ENCODE peak calls at places on chromosomes 12 and 14, in four cellular contexts. I is SK-N-SH, T is WTC11, X is HepG2. P is an unnamed sample.

GRCh38 chr14:77848031-77848430 is 48.1 kb downstream of the ADCK1 start:
- DNase-seq in I (no peak), T (no peak), X (no peak), P (no peak)

GRCh38 chr12:29350080-29350479 is 30.9 kb downstream of the ERGIC2 start:
- DNase-seq in I (peak), T (no peak), X (peak), P (no peak)

GRCh38 chr14:69260979-69261605 is 1.1 kb downstream of the GALNT16 start:
- DNase-seq in I (peak), T (peak), X (no peak), P (peak)

GRCh38 chr14:52189330-52189729 is 78.2 kb upstream of the PTGDR start:
- DNase-seq in I (no peak), T (no peak), X (no peak), P (no peak)

GRCh38 chr12:62758216-62758615 is 176.7 kb downstream of the PPM1H start:
- DNase-seq in I (no peak), T (no peak), X (no peak), P (no peak)

GRCh38 chr12:31362759-31363415 is 36.9 kb upstream of the SINHCAF start:
- DNase-seq in I (no peak), T (peak), X (peak), P (peak)

GRCh38 chr12:66859751-66860440 is 181.0 kb upstream of the GRIP1 start:
- DNase-seq in I (no peak), T (no peak), X (no peak), P (no peak)

GRCh38 chr12:92796650-92797049 is 93.9 kb downstream of the PLEKHG7 start:
- DNase-seq in I (no peak), T (no peak), X (no peak), P (no peak)

GRCh38 chr12:5971194-5971850 is 26.3 kb upstream of the ANO2 start:
- DNase-seq in I (no peak), T (no peak), X (no peak), P (no peak)

GRCh38 chr14:21084988-21085853 is 13.2 kb downstream of the ZNF219 start:
- DNase-seq in I (peak), T (no peak), X (no peak), P (no peak)

GRCh38 chr14:52873694-52874093 is 77.2 kb downstream of the FERMT2 start:
- DNase-seq in I (no peak), T (no peak), X (no peak), P (no peak)

GRCh38 chr12:49776413-49776812 is 35.1 kb downstream of the TMBIM6 start:
- DNase-seq in I (peak), T (peak), X (peak), P (peak)

GRCh38 chr14:51089278-51089677 is 5.6 kb downstream of the TRIM9 start:
- DNase-seq in I (no peak), T (no peak), X (no peak), P (no peak)

GRCh38 chr12:3912863-3913262 is 39.7 kb upstream of the PARP11 start:
- DNase-seq in I (no peak), T (no peak), X (no peak), P (no peak)

GRCh38 chr14:100417466-100417865 is 94.3 kb downstream of the SLC25A47 start:
- DNase-seq in I (peak), T (peak), X (peak), P (peak)

GRCh38 chr12:62260733-62261683 is 804 bp downstream of the USP15 start:
- DNase-seq in I (peak), T (no peak), X (peak), P (peak)

GRCh38 chr14:104096751-104097700 is 11.5 kb downstream of the ASPG start:
- DNase-seq in I (no peak), T (peak), X (no peak), P (no peak)

GRCh38 chr12:51819851-51820720 is 28.4 kb downstream of the FIGNL2 start:
- DNase-seq in I (peak), T (no peak), X (no peak), P (no peak)

GRCh38 chr14:70097576-70098256 is 91.0 kb downstream of the SLC8A3 start:
- DNase-seq in I (no peak), T (no peak), X (no peak), P (no peak)

GRCh38 chr12:25352078-25352918 is 101.6 kb upstream of the KRAS start:
- DNase-seq in I (no peak), T (no peak), X (no peak), P (no peak)

DNA sequence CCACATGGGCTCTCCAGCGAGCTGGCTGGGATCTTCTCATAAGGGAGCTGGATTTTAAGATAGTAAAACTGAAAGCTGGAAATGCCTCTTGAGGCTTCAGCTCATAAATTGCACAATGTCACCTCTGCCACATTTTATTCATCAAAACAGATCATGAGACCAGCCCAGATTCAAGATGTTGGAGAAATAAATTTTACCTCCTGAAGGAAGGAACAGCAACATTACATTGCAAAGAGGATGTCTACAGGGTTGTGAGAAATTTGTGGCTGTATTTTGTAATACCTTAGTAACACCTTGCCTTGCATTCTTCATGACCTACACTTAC is 43.1 kb upstream of the KRR1 start:
- DNase-seq in I (no peak), T (no peak), X (no peak), P (no peak)
- TF ChIP-seq FOXJ3 in I (no peak), T (no peak), X (no peak), P (no peak)

GRCh38 chr14:65223636-65224035 is 121.3 kb upstream of the MAX start:
- DNase-seq in I (no peak), T (no peak), X (no peak), P (no peak)

GRCh38 chr14:65225299-65226159 is 123.2 kb upstream of the MAX start:
- DNase-seq in I (no peak), T (no peak), X (no peak), P (no peak)

GRCh38 chr14:65219353-65219752 is 117.0 kb upstream of the MAX start:
- DNase-seq in I (no peak), T (no peak), X (no peak), P (no peak)

GRCh38 chr14:65224799-65225198 is 122.5 kb upstream of the MAX start:
- DNase-seq in I (no peak), T (no peak), X (no peak), P (no peak)

GRCh38 chr14:65222434-65222833 is 120.1 kb upstream of the MAX start:
- DNase-seq in I (peak), T (peak), X (no peak), P (peak)
- TF ChIP-seq FOXJ3 in I (no peak), T (no peak), X (no peak), P (no peak)

GRCh38 chr12:110366474-110367208 is 36.9 kb downstream of the ANAPC7 start:
- DNase-seq in I (no peak), T (no peak), X (no peak), P (no peak)
- TF ChIP-seq FOXJ3 in I (no peak), T (no peak), X (no peak), P (no peak)

GRCh38 chr12:18343708-18344107 is 82.4 kb downstream of the PIK3C2G start:
- DNase-seq in I (no peak), T (no peak), X (no peak), P (no peak)
- TF ChIP-seq FOXJ3 in I (no peak), T (no peak), X (no peak), P (no peak)

DNA sequence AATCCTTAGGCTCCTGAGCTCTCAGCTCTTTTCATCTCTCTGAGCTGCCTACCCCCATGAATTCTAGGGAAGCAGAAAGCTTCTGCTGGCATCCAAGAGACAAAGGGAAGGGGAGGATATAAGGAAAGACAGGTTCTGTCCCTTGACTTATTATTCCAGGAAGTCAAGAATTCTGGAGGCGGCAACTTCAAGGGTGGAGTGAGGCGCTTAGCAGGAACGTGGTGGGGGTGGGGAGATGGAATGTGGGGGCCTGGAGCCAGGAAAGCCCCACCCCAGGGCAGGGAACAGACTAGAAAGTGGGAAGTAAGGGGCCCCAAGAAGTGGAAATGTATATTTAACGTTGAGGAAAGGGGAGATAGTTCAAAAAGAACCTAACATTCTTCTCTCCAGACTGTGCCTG is 1.4 kb downstream of the CALCOCO1 start:
- DNase-seq in I (no peak), T (no peak), X (no peak), P (no peak)
- TF ChIP-seq FOXJ3 in I (no peak), T (no peak), X (no peak), P (no peak)